ENCODE peak calls at places on chromosome 18, in four cellular contexts. P is tibial artery, Q is SK-N-SH, W is Peyer's patch. F is an unnamed sample. For H3K36me3 and H3K27me3, the result is how much of the 10 kb centered on the place peaks cover.

GRCh38 chr18:54718436-54718773 is 109.9 kb upstream of the RAB27B start:
- DNase-seq in P (no peak), Q (no peak), W (no peak), F (no peak)

GRCh38 chr18:27845897-27846296 is 331.0 kb downstream of the CDH2 start:
- DNase-seq in P (no peak), Q (no peak), W (no peak), F (no peak)

GRCh38 chr18:48132993-48133674 is 202.7 kb upstream of the SMAD2 start:
- DNase-seq in P (no peak), Q (no peak), W (no peak), F (no peak)

GRCh38 chr18:45370190-45371010 is 244.9 kb upstream of the SLC14A2 start:
- DNase-seq in P (no peak), Q (no peak), W (no peak), F (no peak)

GRCh38 chr18:75120521-75120920 is 88.4 kb downstream of the PTGR3 start:
- DNase-seq in P (no peak), Q (no peak), W (no peak), F (no peak)

GRCh38 chr18:63234839-63235238 is 84.7 kb downstream of the BCL2 start:
- DNase-seq in P (no peak), Q (no peak), W (no peak), F (no peak)

GRCh38 chr18:52070295-52070756 is 269.7 kb upstream of the DCC start:
- DNase-seq in P (no peak), Q (no peak), W (no peak), F (no peak)

GRCh38 chr18:6059551-6059950 is 164.2 kb upstream of the TMEM200C start:
- DNase-seq in P (no peak), Q (no peak), W (no peak), F (no peak)

GRCh38 chr18:50832754-50833153 is 12.9 kb upstream of the MRO start:
- DNase-seq in P (no peak), Q (no peak), W (no peak), F (no peak)

GRCh38 chr18:50107468-50107867 is 87.5 kb downstream of the MYO5B start:
- DNase-seq in P (no peak), Q (no peak), W (no peak), F (no peak)

GRCh38 chr18:75483662-75484061 is 56.2 kb upstream of the SMIM21 start:
- DNase-seq in P (no peak), Q (no peak), W (no peak), F (no peak)

GRCh38 chr18:49041677-49042570 is 91.2 kb upstream of the SMAD7 start:
- DNase-seq in P (peak), Q (no peak), W (peak), F (peak)

GRCh38 chr18:79522451-79523220 is 126.9 kb downstream of the NFATC1 start:
- DNase-seq in P (peak), Q (no peak), W (peak), F (peak)

GRCh38 chr18:58042826-58043362 is 1.1 kb upstream of the NEDD4L start:
- DNase-seq in P (no peak), Q (no peak), W (no peak), F (peak)

GRCh38 chr18:55635439-55635838 is 47.4 kb upstream of the TCF4 start:
- DNase-seq in P (no peak), Q (no peak), W (no peak), F (no peak)

GRCh38 chr18:70705831-70706416 is 417.1 kb downstream of the SOCS6 start:
- DNase-seq in P (no peak), Q (no peak), W (no peak), F (no peak)

GRCh38 chr18:35862115-35862640 is 110.3 kb upstream of the RMP24 start:
- DNase-seq in P (no peak), Q (no peak), W (no peak), F (no peak)

GRCh38 chr18:73896685-73897084 is 250.9 kb downstream of the FBXO15 start:
- DNase-seq in P (no peak), Q (no peak), W (no peak), F (no peak)

GRCh38 chr18:61569176-61569892 is 236.1 kb downstream of the CDH20 start:
- DNase-seq in P (peak), Q (no peak), W (no peak), F (no peak)

GRCh38 chr18:40258298-40258697 is 1696.7 kb upstream of the PIK3C3 start:
- DNase-seq in P (no peak), Q (no peak), W (no peak), F (no peak)

GRCh38 chr18:63042351-63042750 is 277.2 kb downstream of the BCL2 start:
- DNase-seq in P (no peak), Q (no peak), W (no peak), F (no peak)

GRCh38 chr18:79064228-79064627 is 5.0 kb upstream of the ATP9B start:
- DNase-seq in P (no peak), Q (no peak), W (no peak), F (no peak)

GRCh38 chr18:43159091-43159490 is 43.6 kb upstream of the RIT2 start:
- DNase-seq in P (no peak), Q (no peak), W (no peak), F (no peak)

GRCh38 chr18:32530947-32531651 is 60.4 kb upstream of the GAREM1 start:
- DNase-seq in P (no peak), Q (no peak), W (no peak), F (no peak)

GRCh38 chr18:76488190-76488589 is 6.9 kb downstream of the ZNF516 start:
- DNase-seq in P (peak), Q (no peak), W (no peak), F (no peak)
- H3K4me3 ChIP-seq in P (no peak), Q (no peak), W (no peak), F (no peak)

GRCh38 chr18:3458378-3458777 is 8.4 kb downstream of the TGIF1 start:
- DNase-seq in P (no peak), Q (no peak), W (no peak), F (no peak)

GRCh38 chr18:3458952-3459853 is 9.2 kb downstream of the TGIF1 start:
- DNase-seq in P (no peak), Q (no peak), W (no peak), F (no peak)

GRCh38 chr18:3460823-3461398 is 10.9 kb downstream of the TGIF1 start:
- DNase-seq in P (no peak), Q (no peak), W (no peak), F (no peak)

GRCh38 chr18:3463052-3463451 is 13.1 kb downstream of the TGIF1 start:
- DNase-seq in P (no peak), Q (no peak), W (no peak), F (no peak)

DNA sequence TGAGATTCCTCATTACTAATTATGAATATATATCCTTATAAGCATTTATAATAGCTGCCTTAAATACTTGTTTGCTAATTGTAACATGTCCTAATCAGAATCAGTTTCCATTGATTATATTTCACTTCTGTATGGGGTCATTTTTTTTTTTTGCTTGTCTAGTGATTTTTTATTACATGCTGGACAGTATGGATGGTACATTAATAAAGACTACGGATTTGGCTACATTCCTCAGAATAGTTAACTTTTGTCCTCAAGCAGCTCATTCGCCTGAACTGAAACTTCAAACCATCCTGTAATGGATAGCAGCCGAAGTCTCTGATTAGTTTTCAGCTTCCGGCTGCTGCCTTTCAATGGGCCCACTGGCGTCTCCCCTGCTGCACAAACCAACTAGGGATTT is 11.7 kb downstream of the TGIF1 start:
- DNase-seq in P (no peak), Q (no peak), W (no peak), F (no peak)
- H3K36me3 ChIP-seq in P (half or more), Q (half or more), W (under half), F (under half)

GRCh38 chr18:9698497-9698896 is 9.6 kb upstream of the RAB31 start:
- DNase-seq in P (no peak), Q (no peak), W (no peak), F (no peak)
- H3K27me3 ChIP-seq in P (under half), Q (under half), W (under half), F (under half)

DNA sequence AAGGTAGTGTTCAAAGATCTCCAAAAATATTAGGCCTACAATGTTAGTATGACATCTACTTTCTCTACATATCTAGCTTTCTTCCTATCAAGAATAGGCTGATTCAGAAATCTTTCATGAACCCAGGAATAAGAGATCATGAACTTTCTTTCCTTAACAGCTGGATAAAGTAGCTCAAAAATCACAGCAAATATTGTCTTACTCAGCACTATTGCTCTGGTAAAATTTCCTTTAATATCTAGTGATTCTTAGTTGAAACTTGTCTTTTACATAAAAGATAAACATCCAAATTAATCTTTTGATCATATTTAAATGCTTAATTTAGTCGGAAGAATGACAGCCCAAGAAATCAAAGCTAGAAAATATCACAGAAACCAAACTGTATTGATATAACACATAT is 131.9 kb downstream of the NOL4 start:
- DNase-seq in P (no peak), Q (no peak), W (no peak), F (no peak)
- H3K4me3 ChIP-seq in P (no peak), Q (no peak), W (no peak), F (no peak)

DNA sequence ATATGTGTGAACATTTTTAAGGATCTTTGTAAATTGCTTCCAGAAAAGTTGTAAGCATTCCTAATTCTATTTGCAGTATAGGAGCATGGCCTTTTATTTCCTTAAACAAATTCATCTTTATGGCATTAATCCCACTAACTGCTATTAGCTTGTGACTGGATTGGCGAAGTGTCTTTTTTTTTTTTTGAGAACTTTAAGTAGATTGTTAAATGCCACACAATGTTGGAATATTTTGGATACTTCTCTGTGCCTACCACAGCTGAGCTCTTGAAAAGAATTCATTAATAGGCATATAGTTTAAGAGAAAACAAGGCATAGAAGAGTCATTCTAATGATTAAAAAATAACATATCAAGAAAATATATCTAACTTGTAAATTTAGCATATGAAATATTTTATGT is 129.8 kb downstream of the LAMA3 start:
- DNase-seq in P (no peak), Q (no peak), W (no peak), F (no peak)
- H3K36me3 ChIP-seq in P (under half), Q (under half), W (under half), F (under half)

GRCh38 chr18:37608876-37609275 is 43.3 kb upstream of the CELF4 start:
- DNase-seq in P (no peak), Q (no peak), W (no peak), F (no peak)
- H3K27me3 ChIP-seq in P (under half), Q (under half), W (under half), F (under half)